ENCODE peak calls at places on chromosomes 4 and X, in eight cellular contexts. One of them, this sample, is unnamed.

GRCh38 chr4:169934794-169935400 is 91.3 kb downstream of the MFAP3L start:
- DNase-seq in tibial nerve: no peak
- DNase-seq in heart left ventricle: no peak
- DNase-seq in gastrocnemius medialis: no peak
- DNase-seq in suprapubic skin: no peak
- DNase-seq in stomach: no peak
- DNase-seq in uterus: no peak
- DNase-seq in Peyer's patch: no peak
- DNase-seq in this sample: no peak

GRCh38 chr4:54384563-54384962 is 155.5 kb downstream of the PDGFRA start:
- DNase-seq in tibial nerve: no peak
- DNase-seq in heart left ventricle: no peak
- DNase-seq in gastrocnemius medialis: no peak
- DNase-seq in suprapubic skin: no peak
- DNase-seq in stomach: peak
- DNase-seq in uterus: no peak
- DNase-seq in Peyer's patch: no peak
- DNase-seq in this sample: no peak

GRCh38 chrX:22314692-22315091 is 42.0 kb downstream of the CBLL2 start:
- DNase-seq in tibial nerve: no peak
- DNase-seq in heart left ventricle: no peak
- DNase-seq in gastrocnemius medialis: no peak
- DNase-seq in suprapubic skin: no peak
- DNase-seq in stomach: no peak
- DNase-seq in uterus: no peak
- DNase-seq in Peyer's patch: no peak
- DNase-seq in this sample: no peak

GRCh38 chrX:79330022-79330421 is 37.1 kb downstream of the ITM2A start:
- DNase-seq in tibial nerve: no peak
- DNase-seq in heart left ventricle: no peak
- DNase-seq in gastrocnemius medialis: no peak
- DNase-seq in suprapubic skin: no peak
- DNase-seq in stomach: no peak
- DNase-seq in uterus: no peak
- DNase-seq in Peyer's patch: no peak
- DNase-seq in this sample: no peak

GRCh38 chrX:150100261-150100660 is 162.0 kb upstream of the EOLA2 start:
- DNase-seq in tibial nerve: no peak
- DNase-seq in heart left ventricle: no peak
- DNase-seq in gastrocnemius medialis: no peak
- DNase-seq in suprapubic skin: no peak
- DNase-seq in stomach: no peak
- DNase-seq in uterus: no peak
- DNase-seq in Peyer's patch: no peak
- DNase-seq in this sample: no peak

GRCh38 chr4:56641494-56642051 is 39.5 kb downstream of the HOPX start:
- DNase-seq in tibial nerve: no peak
- DNase-seq in heart left ventricle: no peak
- DNase-seq in gastrocnemius medialis: no peak
- DNase-seq in suprapubic skin: no peak
- DNase-seq in stomach: no peak
- DNase-seq in uterus: no peak
- DNase-seq in Peyer's patch: no peak
- DNase-seq in this sample: no peak

GRCh38 chr4:101730291-101731117 is 60.0 kb upstream of the BANK1 start:
- DNase-seq in tibial nerve: peak
- DNase-seq in heart left ventricle: peak
- DNase-seq in gastrocnemius medialis: peak
- DNase-seq in suprapubic skin: peak
- DNase-seq in stomach: peak
- DNase-seq in uterus: peak
- DNase-seq in Peyer's patch: peak
- DNase-seq in this sample: peak

GRCh38 chr4:11312389-11312788 is 116.3 kb downstream of the HS3ST1 start:
- DNase-seq in tibial nerve: no peak
- DNase-seq in heart left ventricle: peak
- DNase-seq in gastrocnemius medialis: no peak
- DNase-seq in suprapubic skin: no peak
- DNase-seq in stomach: no peak
- DNase-seq in uterus: no peak
- DNase-seq in Peyer's patch: no peak
- DNase-seq in this sample: no peak

GRCh38 chr4:70722199-70722791 is 531 bp downstream of the RUFY3 start:
- DNase-seq in tibial nerve: no peak
- DNase-seq in heart left ventricle: no peak
- DNase-seq in gastrocnemius medialis: no peak
- DNase-seq in suprapubic skin: no peak
- DNase-seq in stomach: no peak
- DNase-seq in uterus: peak
- DNase-seq in Peyer's patch: no peak
- DNase-seq in this sample: no peak

GRCh38 chr4:77465271-77465670 is 140.3 kb upstream of the CXCL13 start:
- DNase-seq in tibial nerve: no peak
- DNase-seq in heart left ventricle: no peak
- DNase-seq in gastrocnemius medialis: no peak
- DNase-seq in suprapubic skin: no peak
- DNase-seq in stomach: peak
- DNase-seq in uterus: no peak
- DNase-seq in Peyer's patch: peak
- DNase-seq in this sample: no peak

GRCh38 chrX:129984196-129984962 is 1.9 kb downstream of the BCORL1 start:
- DNase-seq in tibial nerve: no peak
- DNase-seq in heart left ventricle: peak
- DNase-seq in gastrocnemius medialis: no peak
- DNase-seq in suprapubic skin: peak
- DNase-seq in stomach: no peak
- DNase-seq in uterus: peak
- DNase-seq in Peyer's patch: peak
- DNase-seq in this sample: peak

GRCh38 chr4:48193921-48194320 is 59.9 kb upstream of the TXK start:
- DNase-seq in tibial nerve: no peak
- DNase-seq in heart left ventricle: no peak
- DNase-seq in gastrocnemius medialis: no peak
- DNase-seq in suprapubic skin: no peak
- DNase-seq in stomach: no peak
- DNase-seq in uterus: no peak
- DNase-seq in Peyer's patch: no peak
- DNase-seq in this sample: no peak

GRCh38 chrX:105299286-105299685 is 78.8 kb upstream of the TEX13A start:
- DNase-seq in tibial nerve: no peak
- DNase-seq in heart left ventricle: no peak
- DNase-seq in gastrocnemius medialis: no peak
- DNase-seq in suprapubic skin: no peak
- DNase-seq in stomach: no peak
- DNase-seq in uterus: no peak
- DNase-seq in Peyer's patch: no peak
- DNase-seq in this sample: no peak

GRCh38 chrX:1231850-1232505 is 19.5 kb upstream of the CRLF2 start:
- DNase-seq in tibial nerve: no peak
- DNase-seq in heart left ventricle: no peak
- DNase-seq in gastrocnemius medialis: no peak
- DNase-seq in suprapubic skin: no peak
- DNase-seq in stomach: no peak
- DNase-seq in uterus: no peak
- DNase-seq in Peyer's patch: no peak
- DNase-seq in this sample: peak

GRCh38 chr4:182507808-182508207 is 264.6 kb downstream of the TENM3 start:
- DNase-seq in tibial nerve: no peak
- DNase-seq in heart left ventricle: no peak
- DNase-seq in gastrocnemius medialis: no peak
- DNase-seq in suprapubic skin: no peak
- DNase-seq in stomach: no peak
- DNase-seq in uterus: no peak
- DNase-seq in Peyer's patch: no peak
- DNase-seq in this sample: no peak

GRCh38 chr4:78599931-78600375 is 48.4 kb downstream of the ANXA3 start:
- DNase-seq in tibial nerve: no peak
- DNase-seq in heart left ventricle: peak
- DNase-seq in gastrocnemius medialis: no peak
- DNase-seq in suprapubic skin: no peak
- DNase-seq in stomach: no peak
- DNase-seq in uterus: no peak
- DNase-seq in Peyer's patch: no peak
- DNase-seq in this sample: no peak

GRCh38 chrX:68980906-68981616 is 152.2 kb downstream of the EFNB1 start:
- DNase-seq in tibial nerve: no peak
- DNase-seq in heart left ventricle: no peak
- DNase-seq in gastrocnemius medialis: no peak
- DNase-seq in suprapubic skin: no peak
- DNase-seq in stomach: no peak
- DNase-seq in uterus: no peak
- DNase-seq in Peyer's patch: no peak
- DNase-seq in this sample: no peak

DNA sequence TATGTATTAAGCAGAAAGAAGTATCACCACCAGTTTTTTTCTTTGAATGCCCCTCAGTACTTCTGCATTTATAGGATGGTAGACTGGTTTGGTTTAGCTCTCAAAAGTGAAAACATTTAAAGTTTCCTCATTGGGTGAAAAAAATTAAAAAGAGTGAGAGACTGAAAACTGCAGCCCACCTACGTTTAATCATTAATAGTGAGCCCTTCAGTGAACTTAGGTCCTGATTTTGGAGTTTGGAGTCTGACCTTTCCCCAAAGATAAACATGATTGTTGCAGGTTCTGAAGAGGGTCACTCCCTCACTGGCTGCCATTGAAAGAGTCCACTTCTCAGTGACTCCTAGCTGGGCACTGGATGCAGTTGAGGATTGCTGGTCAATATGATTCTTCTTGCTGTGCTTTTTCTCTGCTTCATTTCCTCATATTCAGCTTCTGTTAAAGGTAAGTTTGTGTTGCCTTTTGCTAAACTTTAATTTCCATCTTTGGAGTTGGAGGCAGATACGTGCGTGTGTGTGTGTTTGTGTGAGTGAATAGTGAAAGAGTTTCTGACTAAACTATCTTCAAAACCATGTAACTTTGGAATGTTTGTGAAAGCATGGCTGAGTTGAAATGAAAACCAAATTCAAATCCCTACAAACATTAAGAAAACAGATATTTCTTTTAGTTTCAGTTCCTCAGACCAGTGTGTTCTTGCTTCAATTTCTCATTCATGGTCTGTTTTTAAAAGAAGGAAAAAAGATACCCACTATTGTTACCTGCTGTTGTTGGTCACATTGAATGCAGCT is at the start of gene MTTP:
- DNase-seq in tibial nerve: no peak
- DNase-seq in heart left ventricle: no peak
- DNase-seq in gastrocnemius medialis: no peak
- DNase-seq in suprapubic skin: no peak
- DNase-seq in stomach: no peak
- DNase-seq in uterus: no peak
- DNase-seq in Peyer's patch: no peak
- DNase-seq in this sample: no peak
- TF ChIP-seq POLR2A in tibial nerve: no peak
- TF ChIP-seq POLR2A in heart left ventricle: no peak
- TF ChIP-seq POLR2A in gastrocnemius medialis: no peak
- TF ChIP-seq POLR2A in suprapubic skin: no peak
- TF ChIP-seq POLR2A in stomach: no peak
- TF ChIP-seq POLR2A in uterus: no peak
- TF ChIP-seq POLR2A in Peyer's patch: peak
- TF ChIP-seq POLR2A in this sample: no peak

DNA sequence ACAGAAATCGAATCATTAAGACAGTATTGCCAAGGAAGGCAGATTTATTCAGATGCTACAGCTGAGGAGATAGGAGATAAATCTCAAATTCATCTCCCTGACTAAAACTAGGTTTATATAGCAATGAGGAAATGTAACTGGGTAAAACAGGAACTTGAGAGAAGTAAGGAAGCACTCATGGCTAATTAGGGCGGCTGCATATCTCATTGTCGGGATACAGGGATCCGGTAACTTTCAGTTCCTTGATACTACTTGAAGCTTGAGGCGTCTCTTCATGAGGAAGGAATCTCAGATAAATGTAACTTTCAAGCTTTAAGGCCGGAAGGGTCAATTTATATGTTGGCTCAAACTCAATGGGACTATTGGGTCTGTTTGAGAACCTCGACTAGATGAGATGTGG is 129.2 kb upstream of the WDR1 start:
- DNase-seq in tibial nerve: no peak
- DNase-seq in heart left ventricle: no peak
- DNase-seq in gastrocnemius medialis: no peak
- DNase-seq in suprapubic skin: no peak
- DNase-seq in stomach: no peak
- DNase-seq in uterus: no peak
- DNase-seq in Peyer's patch: no peak
- DNase-seq in this sample: no peak
- TF ChIP-seq CTCF in tibial nerve: no peak
- TF ChIP-seq CTCF in heart left ventricle: no peak
- TF ChIP-seq CTCF in gastrocnemius medialis: no peak
- TF ChIP-seq CTCF in suprapubic skin: no peak
- TF ChIP-seq CTCF in stomach: no peak
- TF ChIP-seq CTCF in uterus: no peak
- TF ChIP-seq CTCF in Peyer's patch: no peak
- TF ChIP-seq CTCF in this sample: no peak

GRCh38 chr4:110196871-110197420 is 1.5 kb downstream of the ELOVL6 start:
- DNase-seq in tibial nerve: peak
- DNase-seq in heart left ventricle: no peak
- DNase-seq in gastrocnemius medialis: no peak
- DNase-seq in suprapubic skin: peak
- DNase-seq in stomach: peak
- DNase-seq in uterus: no peak
- DNase-seq in Peyer's patch: peak
- DNase-seq in this sample: peak

GRCh38 chr4:110195561-110196205 is 2.7 kb downstream of the ELOVL6 start:
- DNase-seq in tibial nerve: no peak
- DNase-seq in heart left ventricle: no peak
- DNase-seq in gastrocnemius medialis: no peak
- DNase-seq in suprapubic skin: no peak
- DNase-seq in stomach: no peak
- DNase-seq in uterus: no peak
- DNase-seq in Peyer's patch: no peak
- DNase-seq in this sample: peak

GRCh38 chr4:110197421-110198398 is 705 bp downstream of the ELOVL6 start:
- DNase-seq in tibial nerve: no peak
- DNase-seq in heart left ventricle: peak
- DNase-seq in gastrocnemius medialis: no peak
- DNase-seq in suprapubic skin: peak
- DNase-seq in stomach: no peak
- DNase-seq in uterus: peak
- DNase-seq in Peyer's patch: peak
- DNase-seq in this sample: no peak

GRCh38 chr4:110196206-110196870 is 2.1 kb downstream of the ELOVL6 start:
- DNase-seq in tibial nerve: no peak
- DNase-seq in heart left ventricle: peak
- DNase-seq in gastrocnemius medialis: no peak
- DNase-seq in suprapubic skin: peak
- DNase-seq in stomach: peak
- DNase-seq in uterus: peak
- DNase-seq in Peyer's patch: peak
- DNase-seq in this sample: peak

GRCh38 chr4:110193822-110194761 is 4.3 kb downstream of the ELOVL6 start:
- DNase-seq in tibial nerve: peak
- DNase-seq in heart left ventricle: peak
- DNase-seq in gastrocnemius medialis: peak
- DNase-seq in suprapubic skin: peak
- DNase-seq in stomach: peak
- DNase-seq in uterus: peak
- DNase-seq in Peyer's patch: peak
- DNase-seq in this sample: no peak
- TF ChIP-seq POLR2A in tibial nerve: no peak
- TF ChIP-seq POLR2A in heart left ventricle: no peak
- TF ChIP-seq POLR2A in gastrocnemius medialis: no peak
- TF ChIP-seq POLR2A in suprapubic skin: no peak
- TF ChIP-seq POLR2A in stomach: no peak
- TF ChIP-seq POLR2A in uterus: peak
- TF ChIP-seq POLR2A in Peyer's patch: peak
- TF ChIP-seq POLR2A in this sample: no peak

GRCh38 chr4:152436384-152436783 is 99.5 kb downstream of the FBXW7 start:
- DNase-seq in tibial nerve: no peak
- DNase-seq in heart left ventricle: no peak
- DNase-seq in gastrocnemius medialis: no peak
- DNase-seq in suprapubic skin: no peak
- DNase-seq in stomach: no peak
- DNase-seq in uterus: no peak
- DNase-seq in Peyer's patch: no peak
- DNase-seq in this sample: no peak
- TF ChIP-seq CTCF in tibial nerve: no peak
- TF ChIP-seq CTCF in heart left ventricle: no peak
- TF ChIP-seq CTCF in gastrocnemius medialis: no peak
- TF ChIP-seq CTCF in suprapubic skin: no peak
- TF ChIP-seq CTCF in stomach: no peak
- TF ChIP-seq CTCF in uterus: no peak
- TF ChIP-seq CTCF in Peyer's patch: peak
- TF ChIP-seq CTCF in this sample: no peak